ENCODE peak calls at places on chromosomes 11 and 22, in five cellular contexts. One of them, this sample, is unnamed. For H3K36me3, the result is how much of the 10 kb centered on the place peaks cover.

GRCh38 chr11:69775163-69775755 is at the start of gene FGF4:
- DNase-seq in suprapubic skin: no peak
- DNase-seq in ovary: no peak
- DNase-seq in heart left ventricle: no peak
- DNase-seq in uterus: no peak
- DNase-seq in this sample: no peak

GRCh38 chr11:66336234-66337102 is at the start of gene RIN1:
- DNase-seq in heart left ventricle: peak
- DNase-seq in uterus: peak
- DNase-seq in ovary: peak
- DNase-seq in suprapubic skin: no peak
- DNase-seq in this sample: peak

GRCh38 chr11:65856689-65857499 is 1.1 kb downstream of the CFL1 start:
- DNase-seq in ovary: peak
- DNase-seq in heart left ventricle: peak
- DNase-seq in uterus: peak
- DNase-seq in suprapubic skin: peak
- DNase-seq in this sample: peak

GRCh38 chr11:100581318-100581717 is 105.8 kb upstream of the ARHGAP42 start:
- DNase-seq in heart left ventricle: no peak
- DNase-seq in ovary: no peak
- DNase-seq in uterus: no peak
- DNase-seq in suprapubic skin: no peak
- DNase-seq in this sample: no peak

GRCh38 chr22:38655532-38656255 is 498 bp downstream of the FAM227A start:
- DNase-seq in ovary: peak
- DNase-seq in uterus: peak
- DNase-seq in heart left ventricle: no peak
- DNase-seq in suprapubic skin: no peak
- DNase-seq in this sample: no peak

GRCh38 chr22:34236527-34236926 is 316.3 kb upstream of the LARGE1 start:
- DNase-seq in suprapubic skin: no peak
- DNase-seq in uterus: no peak
- DNase-seq in heart left ventricle: peak
- DNase-seq in ovary: no peak
- DNase-seq in this sample: no peak

GRCh38 chr22:32079110-32080089 is 36.3 kb downstream of the SLC5A1 start:
- DNase-seq in ovary: no peak
- DNase-seq in uterus: no peak
- DNase-seq in suprapubic skin: no peak
- DNase-seq in heart left ventricle: no peak
- DNase-seq in this sample: no peak

GRCh38 chr11:37946155-37946766 is 1348.2 kb upstream of the RAG2 start:
- DNase-seq in uterus: no peak
- DNase-seq in ovary: no peak
- DNase-seq in suprapubic skin: no peak
- DNase-seq in heart left ventricle: no peak
- DNase-seq in this sample: no peak

GRCh38 chr11:1671658-1672057 is 25.3 kb upstream of the KRTAP5-6 start:
- DNase-seq in uterus: no peak
- DNase-seq in suprapubic skin: no peak
- DNase-seq in heart left ventricle: no peak
- DNase-seq in ovary: no peak
- DNase-seq in this sample: no peak

GRCh38 chr11:37343279-37343678 is 745.2 kb upstream of the RAG2 start:
- DNase-seq in suprapubic skin: no peak
- DNase-seq in ovary: no peak
- DNase-seq in uterus: no peak
- DNase-seq in heart left ventricle: no peak
- DNase-seq in this sample: no peak

GRCh38 chr11:129766858-129767604 is 48.6 kb upstream of the TMEM45B start:
- DNase-seq in ovary: no peak
- DNase-seq in uterus: no peak
- DNase-seq in suprapubic skin: no peak
- DNase-seq in heart left ventricle: no peak
- DNase-seq in this sample: no peak

GRCh38 chr11:119100960-119101349 is 698 bp downstream of the DPAGT1 start:
- DNase-seq in suprapubic skin: no peak
- DNase-seq in uterus: no peak
- DNase-seq in ovary: no peak
- DNase-seq in heart left ventricle: no peak
- DNase-seq in this sample: peak

GRCh38 chr11:119099707-119100106 is 1.9 kb downstream of the DPAGT1 start:
- DNase-seq in ovary: no peak
- DNase-seq in suprapubic skin: no peak
- DNase-seq in heart left ventricle: no peak
- DNase-seq in uterus: no peak
- DNase-seq in this sample: no peak

GRCh38 chr11:119100246-119100959 is 1.2 kb downstream of the DPAGT1 start:
- DNase-seq in heart left ventricle: no peak
- DNase-seq in suprapubic skin: no peak
- DNase-seq in uterus: no peak
- DNase-seq in ovary: no peak
- DNase-seq in this sample: peak

GRCh38 chr11:119101759-119102423 is at the start of gene DPAGT1:
- DNase-seq in ovary: peak
- DNase-seq in uterus: peak
- DNase-seq in suprapubic skin: peak
- DNase-seq in heart left ventricle: peak
- DNase-seq in this sample: peak

GRCh38 chr11:119101367-119101758 is 290 bp downstream of the DPAGT1 start:
- DNase-seq in heart left ventricle: no peak
- DNase-seq in ovary: no peak
- DNase-seq in uterus: no peak
- DNase-seq in suprapubic skin: no peak
- DNase-seq in this sample: no peak
- TF ChIP-seq POLR2A in heart left ventricle: no peak
- TF ChIP-seq POLR2A in ovary: no peak
- TF ChIP-seq POLR2A in uterus: no peak
- TF ChIP-seq POLR2A in suprapubic skin: no peak
- TF ChIP-seq POLR2A in this sample: no peak

DNA sequence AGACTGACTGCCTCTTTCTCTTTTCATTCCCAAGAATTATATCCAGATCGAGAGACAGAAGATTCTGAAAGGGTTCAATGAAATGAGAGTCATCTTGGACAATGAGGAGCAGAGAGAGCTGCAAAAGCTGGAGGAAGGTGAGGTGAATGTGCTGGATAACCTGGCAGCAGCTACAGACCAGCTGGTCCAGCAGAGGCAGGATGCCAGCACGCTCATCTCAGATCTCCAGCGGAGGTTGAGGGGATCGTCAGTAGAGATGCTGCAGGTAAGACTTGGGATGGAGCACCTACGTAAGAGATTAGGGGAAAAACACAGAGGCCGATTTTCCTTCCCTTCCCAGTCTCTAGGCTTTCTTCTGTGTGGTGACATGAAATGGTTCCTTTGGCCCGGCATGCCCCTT is 8.7 kb downstream of the TRIM22 start:
- DNase-seq in ovary: no peak
- DNase-seq in suprapubic skin: no peak
- DNase-seq in uterus: no peak
- DNase-seq in heart left ventricle: no peak
- DNase-seq in this sample: no peak
- H3K36me3 ChIP-seq in ovary: under half
- H3K36me3 ChIP-seq in suprapubic skin: under half
- H3K36me3 ChIP-seq in uterus: under half
- H3K36me3 ChIP-seq in heart left ventricle: half or more
- H3K36me3 ChIP-seq in this sample: under half

DNA sequence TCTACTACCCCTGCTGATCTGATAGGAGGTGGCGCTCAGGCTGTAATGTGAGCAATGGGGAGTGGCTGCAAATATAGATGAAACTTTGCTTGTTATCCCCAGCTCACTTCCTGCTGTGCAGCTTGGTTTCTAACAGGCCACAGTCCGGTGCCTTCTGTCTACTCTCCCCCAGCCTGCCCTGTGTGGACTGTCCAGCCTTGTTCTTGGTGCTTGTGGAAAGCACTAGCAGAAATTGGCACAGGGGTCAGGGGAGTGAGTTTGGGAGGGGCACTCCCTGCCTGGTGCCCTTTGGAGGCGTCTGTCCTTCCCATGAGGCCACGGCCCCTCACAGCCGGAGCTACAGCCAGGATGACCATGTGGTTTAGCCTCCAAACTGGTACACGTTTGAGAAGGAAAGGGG is 14.3 kb downstream of the MOV10L1 start:
- DNase-seq in ovary: no peak
- DNase-seq in heart left ventricle: no peak
- DNase-seq in uterus: no peak
- DNase-seq in suprapubic skin: peak
- DNase-seq in this sample: no peak
- TF ChIP-seq POLR2A in ovary: no peak
- TF ChIP-seq POLR2A in heart left ventricle: no peak
- TF ChIP-seq POLR2A in uterus: no peak
- TF ChIP-seq POLR2A in suprapubic skin: no peak
- TF ChIP-seq POLR2A in this sample: no peak

DNA sequence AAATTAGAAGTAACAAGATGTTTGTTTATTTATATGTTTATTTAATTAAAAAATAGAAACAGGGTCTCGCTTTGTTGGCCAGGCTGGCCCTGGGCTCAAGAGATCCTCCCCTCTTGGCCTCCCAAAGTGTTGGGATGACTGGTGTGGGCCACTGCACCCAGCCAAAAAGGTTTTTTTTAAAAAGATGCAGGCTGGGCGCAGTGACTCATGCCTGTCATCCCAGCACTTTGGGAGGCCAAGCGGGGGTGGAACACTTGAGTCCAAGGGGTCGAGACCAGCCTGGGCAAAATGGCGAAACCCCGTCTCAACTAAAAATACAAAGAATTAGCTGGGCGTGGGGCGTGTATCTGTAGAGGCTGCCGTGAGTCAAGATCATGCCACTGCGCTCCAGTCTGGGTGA is 13.4 kb downstream of the DRD4 start:
- DNase-seq in ovary: no peak
- DNase-seq in heart left ventricle: no peak
- DNase-seq in uterus: no peak
- DNase-seq in suprapubic skin: no peak
- DNase-seq in this sample: no peak
- H3K36me3 ChIP-seq in ovary: under half
- H3K36me3 ChIP-seq in heart left ventricle: under half
- H3K36me3 ChIP-seq in uterus: under half
- H3K36me3 ChIP-seq in suprapubic skin: under half
- H3K36me3 ChIP-seq in this sample: under half

DNA sequence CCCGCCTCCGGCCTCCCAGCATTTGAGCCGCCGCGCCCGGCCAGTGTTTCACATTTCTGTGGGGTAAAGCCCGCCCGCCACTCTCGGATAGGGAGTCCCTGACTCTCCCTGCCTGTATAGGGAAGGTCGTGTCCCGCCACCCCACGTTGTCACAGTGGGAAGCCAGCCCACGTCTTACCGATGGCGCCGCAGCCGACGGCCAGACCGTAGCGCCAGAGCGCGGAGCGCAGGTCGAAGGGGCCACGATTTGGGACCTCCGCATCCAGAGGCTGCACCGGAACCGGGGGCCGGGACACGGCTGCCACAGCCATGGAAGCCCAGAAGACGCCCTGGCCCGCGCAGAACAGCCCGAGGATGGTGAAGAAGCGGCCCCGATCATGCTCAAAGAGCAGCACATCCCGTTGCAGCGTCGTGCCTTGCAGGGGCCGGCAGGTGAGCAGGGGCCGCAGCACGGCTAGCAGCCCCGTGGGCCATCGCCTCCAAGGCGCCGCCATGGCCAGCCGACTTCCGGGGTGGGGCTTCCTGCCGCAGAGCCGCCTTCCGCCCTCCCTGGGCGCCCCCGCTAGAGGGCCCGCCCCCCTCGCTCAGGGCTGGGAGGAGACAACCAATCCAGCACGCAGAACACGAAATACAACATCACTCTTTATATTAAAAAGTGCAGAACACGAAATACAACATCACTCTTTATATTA is at the start of gene TMEM223:
- DNase-seq in uterus: peak
- DNase-seq in ovary: peak
- DNase-seq in suprapubic skin: peak
- DNase-seq in heart left ventricle: peak
- DNase-seq in this sample: peak
- TF ChIP-seq POLR2A in uterus: peak
- TF ChIP-seq POLR2A in ovary: no peak
- TF ChIP-seq POLR2A in suprapubic skin: no peak
- TF ChIP-seq POLR2A in heart left ventricle: no peak
- TF ChIP-seq POLR2A in this sample: peak

DNA sequence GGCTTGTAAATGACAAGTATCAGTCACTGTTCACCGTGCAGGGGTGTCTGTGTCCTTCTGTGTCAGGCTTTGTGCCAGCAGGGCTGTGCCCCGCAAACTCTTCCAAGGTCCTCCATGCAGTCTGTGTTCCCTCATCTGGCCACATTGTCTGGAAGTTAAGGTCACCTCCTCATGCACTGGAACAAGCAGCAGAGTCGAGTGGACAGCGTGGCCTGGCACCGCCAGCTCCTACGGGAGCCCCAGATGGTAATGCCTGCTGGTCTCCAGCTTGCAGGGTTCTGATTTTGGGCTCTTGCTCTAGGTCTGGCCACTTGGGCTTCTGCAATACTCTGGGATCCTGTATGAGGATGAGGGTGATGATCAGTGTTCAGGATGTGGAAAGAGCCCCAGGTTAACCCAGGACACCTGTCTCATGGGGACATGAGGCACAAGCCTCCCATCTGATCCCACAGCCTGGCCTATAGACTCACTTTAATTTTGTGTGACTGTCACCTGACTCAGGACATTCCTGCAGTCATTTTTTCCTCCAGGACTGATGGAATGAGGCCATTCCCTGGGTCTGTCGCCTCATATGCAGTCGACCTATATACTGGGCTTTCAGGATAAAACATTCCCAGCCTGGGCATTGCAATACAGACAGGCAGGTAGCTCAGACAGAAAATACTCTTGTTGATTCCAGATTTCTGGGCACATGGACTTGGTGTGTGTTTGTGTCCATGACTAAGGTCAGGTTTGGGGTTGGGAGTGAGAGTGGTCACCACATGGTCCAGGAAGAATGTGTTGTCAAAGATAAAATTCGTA is 106.3 kb upstream of the TOP3B start:
- DNase-seq in heart left ventricle: no peak
- DNase-seq in uterus: no peak
- DNase-seq in ovary: no peak
- DNase-seq in suprapubic skin: no peak
- DNase-seq in this sample: no peak
- H3K36me3 ChIP-seq in heart left ventricle: under half
- H3K36me3 ChIP-seq in uterus: under half
- H3K36me3 ChIP-seq in ovary: under half
- H3K36me3 ChIP-seq in suprapubic skin: under half
- H3K36me3 ChIP-seq in this sample: under half

DNA sequence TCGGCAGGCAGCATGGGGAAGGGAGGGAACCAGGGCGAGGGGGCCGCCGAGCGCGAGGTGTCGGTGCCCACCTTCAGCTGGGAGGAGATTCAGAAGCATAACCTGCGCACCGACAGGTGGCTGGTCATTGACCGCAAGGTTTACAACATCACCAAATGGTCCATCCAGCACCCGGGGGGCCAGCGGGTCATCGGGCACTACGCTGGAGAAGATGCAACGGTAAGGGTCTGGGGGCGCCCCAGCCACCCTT is 204 bp downstream of the FADS2 start:
- DNase-seq in heart left ventricle: no peak
- DNase-seq in uterus: no peak
- DNase-seq in ovary: no peak
- DNase-seq in suprapubic skin: no peak
- DNase-seq in this sample: no peak
- TF ChIP-seq POLR2A in heart left ventricle: no peak
- TF ChIP-seq POLR2A in uterus: no peak
- TF ChIP-seq POLR2A in ovary: no peak
- TF ChIP-seq POLR2A in suprapubic skin: no peak
- TF ChIP-seq POLR2A in this sample: no peak

GRCh38 chr11:117281869-117282268 is 9.3 kb upstream of the BACE1-AS start:
- DNase-seq in heart left ventricle: no peak
- DNase-seq in uterus: no peak
- DNase-seq in suprapubic skin: no peak
- DNase-seq in ovary: no peak
- DNase-seq in this sample: no peak
- H3K36me3 ChIP-seq in heart left ventricle: half or more
- H3K36me3 ChIP-seq in uterus: under half
- H3K36me3 ChIP-seq in suprapubic skin: half or more
- H3K36me3 ChIP-seq in ovary: under half
- H3K36me3 ChIP-seq in this sample: half or more

This sample was measured in spleen.